ENCODE peak calls at places on chromosomes 12 and 14, in seven cellular contexts. K is GM19239; S is activated naive CD8-positive, alpha-beta T cell treated with anti-CD3 and anti-CD28 coated beads, Interleukin-2, amount 50 U/mL, for 24 hours; R is MCF 10A; B is HEK293T; J is NCI-H460; N is C1 segment of cervical spinal cord. X is an unnamed sample.
A peak's percentile ranks its signal among the peaks of the same experiment; 100 is the strongest.

GRCh38 chr12:70606001-70606400 is 31.2 kb downstream of the PTPRB start:
- DNase-seq in K (no peak), S (no peak), R (peak; percentile 67), B (no peak), J (no peak), N (no peak), X (no peak)

GRCh38 chr12:112422531-112422930 is 3.8 kb downstream of the PTPN11 start:
- DNase-seq in K (no peak), S (no peak), R (no peak), B (no peak), J (no peak), N (peak; percentile 54), X (no peak)

GRCh38 chr12:88142610-88142991 is 494 bp downstream of the TMTC3 start:
- DNase-seq in K (no peak), S (no peak), R (peak; percentile 37), B (peak; percentile 4), J (no peak), N (peak; percentile 40), X (peak; percentile 27)

GRCh38 chr12:49954863-49955830 is 4.6 kb downstream of the AQP2 start:
- DNase-seq in K (no peak), S (no peak), R (no peak), B (no peak), J (no peak), N (no peak), X (no peak)

GRCh38 chr14:71933026-71933587 is 878 bp downstream of the RGS6 start:
- DNase-seq in K (no peak), S (peak; percentile 4), R (no peak), B (peak; percentile 16), J (no peak), N (no peak), X (peak; percentile 2)

GRCh38 chr14:82667006-82667405 is 1133.4 kb upstream of the SEL1L start:
- DNase-seq in K (no peak), S (no peak), R (peak; percentile 20), B (no peak), J (no peak), N (no peak), X (no peak)

GRCh38 chr12:109982211-109982610 is 14.0 kb downstream of the GIT2 start:
- DNase-seq in K (no peak), S (no peak), R (no peak), B (no peak), J (no peak), N (no peak), X (no peak)

GRCh38 chr12:21456291-21456780 is 18.9 kb downstream of the PYROXD1 start:
- DNase-seq in K (no peak), S (peak; percentile 33), R (peak; percentile 30), B (no peak), J (no peak), N (no peak), X (no peak)

GRCh38 chr12:108335349-108336119 is 3.6 kb downstream of the CMKLR1 start:
- DNase-seq in K (peak; percentile 50), S (no peak), R (no peak), B (no peak), J (no peak), N (no peak), X (no peak)

GRCh38 chr12:52186135-52186840 is 5.5 kb downstream of the KRT80 start:
- DNase-seq in K (no peak), S (no peak), R (peak; percentile 87), B (no peak), J (no peak), N (no peak), X (no peak)

GRCh38 chr12:100493371-100494012 is 19.8 kb downstream of the NR1H4 start:
- DNase-seq in K (no peak), S (no peak), R (peak; percentile 17), B (no peak), J (no peak), N (no peak), X (no peak)

GRCh38 chr12:111377440-111377839 is 8.5 kb upstream of the PHETA1 start:
- DNase-seq in K (no peak), S (no peak), R (no peak), B (no peak), J (no peak), N (no peak), X (no peak)

GRCh38 chr12:6965714-6966113 is 4.8 kb downstream of the PHB2 start:
- DNase-seq in K (no peak), S (no peak), R (no peak), B (no peak), J (no peak), N (no peak), X (no peak)

GRCh38 chr12:113697646-113698504 is 226.2 kb upstream of the LHX5 start:
- DNase-seq in K (no peak), S (no peak), R (no peak), B (no peak), J (no peak), N (no peak), X (no peak)

GRCh38 chr12:104121001-104121400 is 17.0 kb downstream of the NFYB start:
- DNase-seq in K (no peak), S (no peak), R (no peak), B (no peak), J (no peak), N (no peak), X (no peak)

GRCh38 chr12:121438905-121439304 is 39.0 kb downstream of the RNF34 start:
- DNase-seq in K (no peak), S (no peak), R (no peak), B (no peak), J (no peak), N (peak; percentile 46), X (no peak)

GRCh38 chr12:59322473-59322872 is 273.4 kb upstream of the SLC16A7 start:
- DNase-seq in K (no peak), S (no peak), R (no peak), B (no peak), J (no peak), N (peak; percentile 58), X (peak; percentile 82)

GRCh38 chr12:26805401-26805971 is 27.5 kb downstream of the ITPR2 start:
- DNase-seq in K (no peak), S (no peak), R (no peak), B (no peak), J (no peak), N (no peak), X (no peak)

GRCh38 chr12:14567311-14568195 is at the start of gene PLBD1:
- DNase-seq in K (peak; percentile 29), S (peak; percentile 14), R (no peak), B (no peak), J (no peak), N (peak; percentile 44), X (peak; percentile 12)

GRCh38 chr12:11755311-11755930 is 105.9 kb downstream of the ETV6 start:
- DNase-seq in K (no peak), S (no peak), R (no peak), B (no peak), J (no peak), N (no peak), X (no peak)

GRCh38 chr12:1744932-1745331 is 54.1 kb downstream of the ADIPOR2 start:
- DNase-seq in K (no peak), S (no peak), R (no peak), B (no peak), J (no peak), N (no peak), X (no peak)

GRCh38 chr12:108400481-108400880 is 61.4 kb upstream of the CMKLR1 start:
- DNase-seq in K (no peak), S (no peak), R (no peak), B (no peak), J (no peak), N (no peak), X (no peak)

GRCh38 chr12:52389313-52390207 is 4.1 kb upstream of the KRT84 start:
- DNase-seq in K (no peak), S (no peak), R (no peak), B (no peak), J (no peak), N (no peak), X (no peak)

GRCh38 chr14:57884175-57884574 is 18.3 kb upstream of the SLC35F4 start:
- DNase-seq in K (no peak), S (no peak), R (peak; percentile 12), B (no peak), J (no peak), N (no peak), X (no peak)

GRCh38 chr12:12541782-12542181 is 20.9 kb downstream of the DUSP16 start:
- DNase-seq in K (no peak), S (no peak), R (no peak), B (no peak), J (no peak), N (no peak), X (no peak)

GRCh38 chr14:90780519-90780918 is 35.7 kb downstream of the TTC7B start:
- DNase-seq in K (no peak), S (no peak), R (no peak), B (no peak), J (no peak), N (no peak), X (no peak)

GRCh38 chr12:34597548-34598351 is 575.5 kb downstream of the ALG10 start:
- DNase-seq in K (no peak), S (no peak), R (no peak), B (peak; percentile 1), J (no peak), N (no peak), X (no peak)